ENCODE peak calls at places on chromosomes 6 and 20, in eight cellular contexts. One of them, this sample, is unnamed.

GRCh38 chr6:1436334-1437306 is 47.2 kb downstream of the FOXF2 start:
- DNase-seq in HAP-1: peak
- DNase-seq in GM03348: peak
- DNase-seq in activated naive CD8-positive, alpha-beta T cell treated with anti-CD3 and anti-CD28 coated beads for 36 hours: peak
- DNase-seq in D341Med: peak
- DNase-seq in activated CD8-positive, alpha-beta T cell treated with anti-CD3 and anti-CD28 coated beads, Interleukin-2, amount 10 ng/mL, durations not matched to agents 7 days and 5 days: peak
- DNase-seq in gastrocnemius medialis: no peak
- DNase-seq in mammary epithelial cell: peak
- DNase-seq in this sample: peak

GRCh38 chr20:58054744-58055373 is 173.6 kb downstream of the ANKRD60 start:
- DNase-seq in activated naive CD8-positive, alpha-beta T cell treated with anti-CD3 and anti-CD28 coated beads for 36 hours: no peak
- DNase-seq in mammary epithelial cell: no peak
- DNase-seq in activated CD8-positive, alpha-beta T cell treated with anti-CD3 and anti-CD28 coated beads, Interleukin-2, amount 10 ng/mL, durations not matched to agents 7 days and 5 days: peak
- DNase-seq in gastrocnemius medialis: no peak
- DNase-seq in D341Med: peak
- DNase-seq in HAP-1: no peak
- DNase-seq in GM03348: peak
- DNase-seq in this sample: no peak

GRCh38 chr6:10451394-10451793 is 36.5 kb upstream of the TFAP2A start:
- DNase-seq in activated CD8-positive, alpha-beta T cell treated with anti-CD3 and anti-CD28 coated beads, Interleukin-2, amount 10 ng/mL, durations not matched to agents 7 days and 5 days: no peak
- DNase-seq in activated naive CD8-positive, alpha-beta T cell treated with anti-CD3 and anti-CD28 coated beads for 36 hours: no peak
- DNase-seq in D341Med: no peak
- DNase-seq in GM03348: no peak
- DNase-seq in gastrocnemius medialis: no peak
- DNase-seq in mammary epithelial cell: no peak
- DNase-seq in HAP-1: no peak
- DNase-seq in this sample: no peak

GRCh38 chr6:117547688-117548621 is 54.4 kb downstream of the GOPC start:
- DNase-seq in GM03348: peak
- DNase-seq in mammary epithelial cell: no peak
- DNase-seq in activated CD8-positive, alpha-beta T cell treated with anti-CD3 and anti-CD28 coated beads, Interleukin-2, amount 10 ng/mL, durations not matched to agents 7 days and 5 days: peak
- DNase-seq in gastrocnemius medialis: peak
- DNase-seq in D341Med: no peak
- DNase-seq in HAP-1: no peak
- DNase-seq in activated naive CD8-positive, alpha-beta T cell treated with anti-CD3 and anti-CD28 coated beads for 36 hours: peak
- DNase-seq in this sample: peak

GRCh38 chr6:116847234-116847633 is 18.4 kb upstream of the GPRC6A start:
- DNase-seq in activated naive CD8-positive, alpha-beta T cell treated with anti-CD3 and anti-CD28 coated beads for 36 hours: no peak
- DNase-seq in D341Med: peak
- DNase-seq in HAP-1: no peak
- DNase-seq in gastrocnemius medialis: no peak
- DNase-seq in mammary epithelial cell: peak
- DNase-seq in GM03348: peak
- DNase-seq in activated CD8-positive, alpha-beta T cell treated with anti-CD3 and anti-CD28 coated beads, Interleukin-2, amount 10 ng/mL, durations not matched to agents 7 days and 5 days: no peak
- DNase-seq in this sample: peak

GRCh38 chr6:19866900-19867627 is 29.9 kb downstream of the ID4 start:
- DNase-seq in HAP-1: no peak
- DNase-seq in gastrocnemius medialis: no peak
- DNase-seq in activated naive CD8-positive, alpha-beta T cell treated with anti-CD3 and anti-CD28 coated beads for 36 hours: no peak
- DNase-seq in activated CD8-positive, alpha-beta T cell treated with anti-CD3 and anti-CD28 coated beads, Interleukin-2, amount 10 ng/mL, durations not matched to agents 7 days and 5 days: no peak
- DNase-seq in D341Med: no peak
- DNase-seq in mammary epithelial cell: peak
- DNase-seq in GM03348: peak
- DNase-seq in this sample: peak

GRCh38 chr6:37122861-37123260 is 47.1 kb upstream of the PIM1 start:
- DNase-seq in activated CD8-positive, alpha-beta T cell treated with anti-CD3 and anti-CD28 coated beads, Interleukin-2, amount 10 ng/mL, durations not matched to agents 7 days and 5 days: no peak
- DNase-seq in GM03348: no peak
- DNase-seq in HAP-1: no peak
- DNase-seq in gastrocnemius medialis: no peak
- DNase-seq in mammary epithelial cell: no peak
- DNase-seq in activated naive CD8-positive, alpha-beta T cell treated with anti-CD3 and anti-CD28 coated beads for 36 hours: no peak
- DNase-seq in D341Med: no peak
- DNase-seq in this sample: no peak

GRCh38 chr20:34557936-34558319 is 590 bp upstream of the MAP1LC3A start:
- DNase-seq in HAP-1: no peak
- DNase-seq in mammary epithelial cell: no peak
- DNase-seq in D341Med: no peak
- DNase-seq in activated CD8-positive, alpha-beta T cell treated with anti-CD3 and anti-CD28 coated beads, Interleukin-2, amount 10 ng/mL, durations not matched to agents 7 days and 5 days: no peak
- DNase-seq in gastrocnemius medialis: no peak
- DNase-seq in GM03348: no peak
- DNase-seq in activated naive CD8-positive, alpha-beta T cell treated with anti-CD3 and anti-CD28 coated beads for 36 hours: no peak
- DNase-seq in this sample: no peak

GRCh38 chr20:14622796-14623195 is 285.4 kb upstream of the FLRT3 start:
- DNase-seq in D341Med: no peak
- DNase-seq in GM03348: peak
- DNase-seq in activated naive CD8-positive, alpha-beta T cell treated with anti-CD3 and anti-CD28 coated beads for 36 hours: no peak
- DNase-seq in HAP-1: no peak
- DNase-seq in mammary epithelial cell: peak
- DNase-seq in activated CD8-positive, alpha-beta T cell treated with anti-CD3 and anti-CD28 coated beads, Interleukin-2, amount 10 ng/mL, durations not matched to agents 7 days and 5 days: no peak
- DNase-seq in gastrocnemius medialis: no peak
- DNase-seq in this sample: peak

GRCh38 chr6:135801755-135802154 is 49.7 kb upstream of the PDE7B start:
- DNase-seq in mammary epithelial cell: no peak
- DNase-seq in GM03348: no peak
- DNase-seq in HAP-1: no peak
- DNase-seq in activated CD8-positive, alpha-beta T cell treated with anti-CD3 and anti-CD28 coated beads, Interleukin-2, amount 10 ng/mL, durations not matched to agents 7 days and 5 days: no peak
- DNase-seq in activated naive CD8-positive, alpha-beta T cell treated with anti-CD3 and anti-CD28 coated beads for 36 hours: no peak
- DNase-seq in D341Med: no peak
- DNase-seq in gastrocnemius medialis: no peak
- DNase-seq in this sample: no peak

GRCh38 chr6:152948150-152948768 is 34.6 kb downstream of the FBXO5 start:
- DNase-seq in HAP-1: peak
- DNase-seq in mammary epithelial cell: peak
- DNase-seq in activated naive CD8-positive, alpha-beta T cell treated with anti-CD3 and anti-CD28 coated beads for 36 hours: no peak
- DNase-seq in gastrocnemius medialis: no peak
- DNase-seq in activated CD8-positive, alpha-beta T cell treated with anti-CD3 and anti-CD28 coated beads, Interleukin-2, amount 10 ng/mL, durations not matched to agents 7 days and 5 days: no peak
- DNase-seq in D341Med: peak
- DNase-seq in GM03348: peak
- DNase-seq in this sample: peak

GRCh38 chr6:35508027-35508426 is 4.7 kb downstream of the TULP1 start:
- DNase-seq in mammary epithelial cell: no peak
- DNase-seq in GM03348: no peak
- DNase-seq in HAP-1: no peak
- DNase-seq in activated naive CD8-positive, alpha-beta T cell treated with anti-CD3 and anti-CD28 coated beads for 36 hours: no peak
- DNase-seq in gastrocnemius medialis: no peak
- DNase-seq in D341Med: peak
- DNase-seq in activated CD8-positive, alpha-beta T cell treated with anti-CD3 and anti-CD28 coated beads, Interleukin-2, amount 10 ng/mL, durations not matched to agents 7 days and 5 days: no peak
- DNase-seq in this sample: no peak

GRCh38 chr6:111555041-111555440 is 50.6 kb downstream of the TRAF3IP2 start:
- DNase-seq in GM03348: peak
- DNase-seq in gastrocnemius medialis: no peak
- DNase-seq in activated naive CD8-positive, alpha-beta T cell treated with anti-CD3 and anti-CD28 coated beads for 36 hours: no peak
- DNase-seq in HAP-1: no peak
- DNase-seq in activated CD8-positive, alpha-beta T cell treated with anti-CD3 and anti-CD28 coated beads, Interleukin-2, amount 10 ng/mL, durations not matched to agents 7 days and 5 days: no peak
- DNase-seq in mammary epithelial cell: no peak
- DNase-seq in D341Med: no peak
- DNase-seq in this sample: peak